ENCODE peak calls at places on chromosomes 7 and 10, in four cellular contexts. I is heart right ventricle; S is right lobe of liver; L is CD4-positive, alpha-beta memory T cell. Y is an unnamed sample. For H3K36me3, the result is how much of the 10 kb centered on the place peaks cover.

GRCh38 chr10:63114031-63114814 is 18.9 kb upstream of the NRBF2 start:
- DNase-seq in I (peak), L (no peak), S (peak), Y (peak)

GRCh38 chr10:120478401-120478800 is 21.4 kb downstream of the PLPP4 start:
- DNase-seq in S (no peak), L (no peak), I (no peak), Y (no peak)

GRCh38 chr10:130963052-130963393 is 348.5 kb downstream of the TCERG1L start:
- DNase-seq in S (no peak), L (no peak), I (no peak), Y (no peak)

GRCh38 chr7:44431091-44431608 is 59.3 kb downstream of the NUDCD3 start:
- DNase-seq in I (no peak), S (no peak), L (no peak), Y (no peak)

GRCh38 chr10:57952741-57953140 is 315.0 kb downstream of the IPMK start:
- DNase-seq in I (no peak), L (no peak), S (no peak), Y (no peak)

GRCh38 chr10:96366508-96366907 is 7.7 kb upstream of the OPALIN start:
- DNase-seq in S (no peak), I (no peak), L (no peak), Y (no peak)

GRCh38 chr10:77234599-77234998 is 403.0 kb downstream of the KCNMA1 start:
- DNase-seq in I (no peak), S (no peak), L (no peak), Y (no peak)

GRCh38 chr7:48360574-48360973 is 189.3 kb downstream of the ABCA13 start:
- DNase-seq in L (no peak), I (no peak), S (no peak), Y (no peak)

GRCh38 chr10:60549686-60550085 is 160.0 kb upstream of the ANK3 start:
- DNase-seq in I (no peak), L (peak), S (no peak), Y (no peak)

GRCh38 chr10:88193018-88193417 is 329.6 kb downstream of the PTEN start:
- DNase-seq in I (no peak), L (no peak), S (no peak), Y (no peak)

GRCh38 chr10:88190540-88191213 is 327.3 kb downstream of the PTEN start:
- DNase-seq in L (no peak), S (no peak), I (no peak), Y (no peak)

GRCh38 chr10:88187472-88187871 is 324.0 kb downstream of the PTEN start:
- DNase-seq in I (no peak), S (no peak), L (no peak), Y (no peak)

GRCh38 chr10:88186335-88186734 is 322.9 kb downstream of the PTEN start:
- DNase-seq in I (no peak), L (no peak), S (no peak), Y (no peak)

GRCh38 chr10:88190123-88190522 is 326.7 kb downstream of the PTEN start:
- DNase-seq in S (no peak), L (no peak), I (no peak), Y (no peak)
- H3K36me3 ChIP-seq in S (under half), L (under half), I (under half), Y (under half)

DNA sequence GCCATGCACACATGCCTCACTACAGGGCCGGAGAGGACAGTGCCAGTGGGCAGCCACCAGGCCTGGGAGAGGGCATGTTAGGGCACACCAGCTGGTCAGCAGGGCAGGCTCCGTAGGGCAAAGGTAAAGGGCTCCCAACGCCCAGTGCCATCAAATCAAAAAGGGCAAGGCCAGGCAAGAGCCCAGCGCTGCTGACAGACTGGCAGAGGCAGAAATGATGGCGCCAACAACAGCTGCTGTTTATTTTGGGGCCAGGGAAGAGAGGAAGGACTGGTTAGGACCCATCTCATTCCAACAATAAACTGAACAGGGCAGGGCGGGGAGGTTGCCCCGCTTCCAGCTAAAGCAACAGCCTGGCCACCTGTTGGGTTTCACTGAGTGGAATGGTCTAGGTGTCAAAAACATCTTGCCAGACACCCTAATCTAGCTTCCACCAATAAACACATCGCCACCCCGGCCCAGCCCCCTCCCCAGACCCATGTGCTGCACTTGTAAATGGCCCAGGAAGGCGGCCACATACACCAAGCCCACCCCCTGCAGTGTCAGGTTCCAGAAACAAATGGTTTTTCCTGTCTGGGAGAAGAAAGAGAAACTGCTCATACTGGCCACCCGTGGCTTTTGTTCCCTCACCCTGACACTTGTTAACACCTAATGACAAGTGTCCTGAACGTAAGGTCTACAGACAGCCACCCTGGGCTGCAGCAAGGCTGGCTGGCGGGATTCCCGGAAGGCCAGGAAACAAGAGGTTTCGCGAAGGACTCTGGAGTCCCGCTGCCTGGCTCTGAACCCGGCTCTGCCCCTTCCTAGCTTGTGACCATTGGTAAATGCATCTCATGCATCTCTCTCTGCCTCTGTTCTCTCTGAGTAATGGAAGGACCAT is 15.3 kb downstream of the SH3PXD2A start:
- DNase-seq in S (no peak), L (no peak), I (peak), Y (no peak)
- H3K4me3 ChIP-seq in S (no peak), L (no peak), I (no peak), Y (no peak)

GRCh38 chr10:73357821-73358220 is 843 bp downstream of the CFAP70 start:
- DNase-seq in L (no peak), S (no peak), I (no peak), Y (no peak)

GRCh38 chr10:73359492-73359891 is 828 bp upstream of the CFAP70 start:
- DNase-seq in I (no peak), S (no peak), L (no peak), Y (no peak)

GRCh38 chr10:73358331-73359279 is at the start of gene CFAP70:
- DNase-seq in I (peak), L (peak), S (peak), Y (peak)
- H3K27ac ChIP-seq in I (peak), L (peak), S (no peak), Y (no peak)

DNA sequence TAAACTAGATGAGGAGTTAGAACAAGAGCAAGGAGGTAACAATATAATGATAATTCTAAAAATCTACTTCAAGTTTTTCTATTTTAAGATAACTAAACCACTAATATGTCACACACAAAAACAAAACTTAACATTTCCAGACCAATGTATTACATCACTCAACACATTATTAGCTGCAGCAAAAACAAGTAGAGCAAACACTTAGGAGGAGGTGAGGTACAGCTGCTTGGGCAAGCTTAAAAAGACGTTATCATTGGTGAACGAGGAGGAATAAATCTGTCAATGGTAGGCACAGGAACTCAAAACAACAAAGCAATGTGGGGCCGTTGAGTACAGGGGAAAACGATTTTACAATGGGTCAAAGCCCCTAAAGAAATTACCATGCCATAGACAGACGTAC is 58.8 kb downstream of the EZH2 start:
- DNase-seq in S (no peak), I (no peak), L (no peak), Y (no peak)
- H3K36me3 ChIP-seq in S (under half), I (under half), L (under half), Y (under half)

GRCh38 chr10:114515515-114515914 is 111.2 kb upstream of the AFAP1L2 start:
- DNase-seq in L (no peak), I (no peak), S (no peak), Y (no peak)

GRCh38 chr10:114518401-114519305 is 114.4 kb upstream of the AFAP1L2 start:
- DNase-seq in L (no peak), I (no peak), S (no peak), Y (no peak)

GRCh38 chr10:114519306-114519669 is 115.0 kb upstream of the AFAP1L2 start:
- DNase-seq in S (no peak), I (no peak), L (no peak), Y (no peak)

GRCh38 chr10:114519756-114520288 is 115.5 kb upstream of the AFAP1L2 start:
- DNase-seq in S (no peak), I (no peak), L (no peak), Y (no peak)

GRCh38 chr10:114517681-114518250 is 113.5 kb upstream of the AFAP1L2 start:
- DNase-seq in I (no peak), L (no peak), S (no peak), Y (no peak)
- H3K4me3 ChIP-seq in I (no peak), L (no peak), S (no peak), Y (no peak)

GRCh38 chr10:132574288-132574687 is 36.7 kb downstream of the INPP5A start:
- DNase-seq in S (no peak), I (no peak), L (no peak), Y (no peak)

GRCh38 chr10:132570771-132571564 is 33.4 kb downstream of the INPP5A start:
- DNase-seq in I (no peak), S (peak), L (no peak), Y (peak)

GRCh38 chr10:132570265-132570664 is 32.7 kb downstream of the INPP5A start:
- DNase-seq in S (no peak), I (no peak), L (no peak), Y (no peak)

GRCh38 chr10:132571565-132572544 is 34.3 kb downstream of the INPP5A start:
- DNase-seq in I (no peak), L (no peak), S (peak), Y (peak)

DNA sequence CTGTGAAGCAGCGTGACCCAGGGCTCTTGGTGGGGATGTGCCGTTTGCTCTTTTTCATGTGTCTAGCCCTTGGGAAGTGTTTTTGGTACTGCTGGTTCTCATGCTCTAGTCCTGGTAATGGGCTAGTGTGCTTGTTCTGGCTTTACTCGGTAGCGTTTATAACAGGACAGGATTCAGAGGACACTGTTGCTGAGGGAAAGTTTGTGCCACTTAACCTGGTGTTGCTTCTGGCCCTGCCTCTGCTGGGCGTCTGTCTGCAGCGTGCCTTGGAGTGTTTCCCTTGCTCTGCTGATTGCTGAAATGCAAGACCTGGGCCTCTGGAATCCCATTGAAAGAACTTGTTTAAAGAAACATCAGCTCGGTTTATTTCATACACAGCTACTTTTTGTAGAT is 35.0 kb downstream of the INPP5A start:
- DNase-seq in S (no peak), I (no peak), L (no peak), Y (no peak)
- H3K27ac ChIP-seq in S (no peak), I (peak), L (no peak), Y (peak)

GRCh38 chr7:2204446-2204845 is 28.3 kb downstream of the MAD1L1 start:
- DNase-seq in I (no peak), L (no peak), S (peak), Y (peak)
- H3K36me3 ChIP-seq in I (under half), L (under half), S (under half), Y (under half)

GRCh38 chr7:74000489-74001149 is 27.4 kb upstream of the ELN start:
- DNase-seq in L (no peak), S (no peak), I (no peak), Y (no peak)

GRCh38 chr7:74003609-74004008 is 24.4 kb upstream of the ELN start:
- DNase-seq in I (no peak), S (no peak), L (no peak), Y (no peak)

GRCh38 chr7:74001150-74001494 is 26.9 kb upstream of the ELN start:
- DNase-seq in I (no peak), L (no peak), S (no peak), Y (no peak)

GRCh38 chr7:74002474-74003017 is 25.4 kb upstream of the ELN start:
- DNase-seq in S (no peak), L (no peak), I (peak), Y (peak)

GRCh38 chr7:73999664-74000420 is 28.1 kb upstream of the ELN start:
- DNase-seq in S (no peak), I (no peak), L (no peak), Y (peak)
- H3K4me3 ChIP-seq in S (no peak), I (no peak), L (no peak), Y (no peak)

GRCh38 chr10:86263209-86263608 is 103.4 kb downstream of the GRID1 start:
- DNase-seq in I (no peak), L (no peak), S (no peak), Y (no peak)
- H3K27ac ChIP-seq in I (no peak), L (no peak), S (no peak), Y (no peak)

GRCh38 chr7:102201576-102201975 is 85.1 kb upstream of the SH2B2 start:
- DNase-seq in L (no peak), S (no peak), I (peak), Y (no peak)
- H3K36me3 ChIP-seq in L (under half), S (under half), I (under half), Y (under half)